ENCODE peak calls at places on chromosomes 4 and X, in ten cellular contexts. R, A, C, X, H, G, D, S, J and U are unnamed samples.

GRCh38 chr4:136931771-136932170 is 600.5 kb downstream of the PCDH18 start:
- DNase-seq in H (no peak), X (no peak), R (no peak), J (no peak), D (no peak), S (no peak), G (no peak), C (no peak), A (no peak), U (no peak)

GRCh38 chrX:138519296-138519695 is 192.2 kb downstream of the FGF13 start:
- DNase-seq in D (no peak), G (no peak), R (no peak), J (no peak), H (no peak), S (no peak), C (no peak), A (no peak), X (peak), U (no peak)

GRCh38 chrX:153878969-153879653 is 6.9 kb downstream of the L1CAM start:
- DNase-seq in G (no peak), C (no peak), H (no peak), R (no peak), D (no peak), S (no peak), X (no peak), A (no peak), J (peak), U (no peak)

GRCh38 chr4:163866728-163867313 is 372.3 kb downstream of the TMA16 start:
- DNase-seq in S (no peak), D (no peak), H (no peak), C (no peak), J (no peak), R (peak), X (peak), G (no peak), A (peak), U (peak)

GRCh38 chr4:10736895-10737294 is 52.3 kb upstream of the CLNK start:
- DNase-seq in S (no peak), X (no peak), D (no peak), R (no peak), A (no peak), J (no peak), C (no peak), G (no peak), H (no peak), U (no peak)

GRCh38 chr4:38072578-38072977 is 112.4 kb downstream of the PTTG2 start:
- DNase-seq in S (no peak), D (no peak), C (no peak), H (no peak), X (no peak), A (no peak), J (no peak), G (no peak), R (no peak), U (no peak)

GRCh38 chr4:84482564-84483563 is 16.2 kb downstream of the NKX6-1 start:
- DNase-seq in C (peak), A (no peak), D (no peak), S (no peak), X (no peak), H (no peak), J (no peak), R (no peak), G (peak), U (no peak)

GRCh38 chr4:187075514-187075913 is 351.9 kb upstream of the FAT1 start:
- DNase-seq in H (no peak), X (no peak), A (no peak), R (no peak), G (no peak), D (no peak), S (no peak), J (no peak), C (no peak), U (no peak)

GRCh38 chrX:53126377-53126776 is 32.4 kb downstream of the KANTR start:
- DNase-seq in D (no peak), R (no peak), J (no peak), X (no peak), S (no peak), C (no peak), G (no peak), A (no peak), H (no peak), U (no peak)

GRCh38 chr4:89245459-89245858 is 62.1 kb downstream of the GPRIN3 start:
- DNase-seq in J (no peak), D (no peak), C (no peak), H (no peak), R (no peak), A (no peak), G (no peak), X (no peak), S (no peak), U (no peak)

GRCh38 chrX:48728653-48729052 is 32.1 kb downstream of the SUV39H1 start:
- DNase-seq in J (no peak), R (no peak), H (no peak), G (no peak), S (no peak), A (no peak), X (no peak), D (no peak), C (no peak), U (no peak)

GRCh38 chrX:1178580-1179057 is 33.8 kb downstream of the CRLF2 start:
- DNase-seq in J (no peak), G (no peak), A (no peak), H (no peak), S (no peak), D (no peak), R (peak), X (no peak), C (no peak), U (peak)

GRCh38 chr4:93828332-93828829 is at the start of gene ATOH1:
- DNase-seq in C (no peak), A (peak), D (no peak), H (no peak), X (no peak), S (no peak), R (peak), G (peak), J (no peak), U (peak)

GRCh38 chr4:24163314-24163713 is 273.5 kb upstream of the PPARGC1A start:
- DNase-seq in X (no peak), J (no peak), C (no peak), S (no peak), R (no peak), G (no peak), D (no peak), H (no peak), A (no peak), U (no peak)

GRCh38 chr4:141246243-141246642 is 25.5 kb downstream of the ZNF330 start:
- DNase-seq in H (no peak), C (no peak), J (no peak), A (peak), S (no peak), X (peak), R (no peak), D (no peak), G (no peak), U (no peak)

GRCh38 chrX:149638860-149639259 is 7.3 kb upstream of the TMEM185A start:
- DNase-seq in C (no peak), D (no peak), S (no peak), H (no peak), A (no peak), J (no peak), G (no peak), R (peak), X (peak), U (peak)

GRCh38 chr4:184189966-184190365 is 27.7 kb downstream of the ENPP6 start:
- DNase-seq in S (no peak), J (no peak), C (no peak), D (no peak), X (no peak), R (no peak), H (no peak), G (no peak), A (no peak), U (no peak)

GRCh38 chr4:47686294-47686872 is 151.5 kb downstream of the CORIN start:
- DNase-seq in S (no peak), D (peak), X (peak), C (peak), H (peak), G (peak), J (peak), R (no peak), A (peak), U (peak)

GRCh38 chr4:83631066-83631465 is 95.2 kb downstream of the GPAT3 start:
- DNase-seq in S (no peak), J (no peak), D (no peak), R (no peak), X (peak), G (no peak), A (no peak), H (no peak), C (no peak), U (no peak)

GRCh38 chr4:168308912-168309311 is 9.6 kb downstream of the DDX60 start:
- DNase-seq in R (no peak), C (no peak), J (no peak), D (no peak), G (no peak), H (no peak), X (no peak), S (no peak), A (no peak), U (no peak)

GRCh38 chr4:114688063-114688462 is 89.5 kb downstream of the UGT8 start:
- DNase-seq in C (no peak), H (no peak), R (no peak), J (no peak), X (no peak), A (no peak), G (no peak), D (no peak), S (no peak), U (no peak)

GRCh38 chrX:103791233-103791632 is 14.6 kb downstream of the PLP1 start:
- DNase-seq in H (no peak), S (no peak), D (no peak), G (no peak), A (no peak), X (no peak), C (no peak), R (no peak), J (no peak), U (no peak)

GRCh38 chr4:86256086-86256485 is 103.8 kb downstream of the MAPK10 start:
- DNase-seq in H (no peak), G (no peak), D (no peak), A (no peak), C (no peak), S (no peak), X (no peak), J (no peak), R (no peak), U (no peak)

GRCh38 chr4:158051401-158052235 is 121.2 kb downstream of the GASK1B start:
- DNase-seq in H (no peak), R (no peak), A (peak), D (no peak), C (peak), G (peak), J (no peak), S (no peak), X (peak), U (peak)

GRCh38 chr4:142044271-142044670 is 407.9 kb downstream of the IL15 start:
- DNase-seq in H (no peak), C (no peak), G (no peak), X (no peak), R (no peak), D (no peak), A (peak), J (no peak), S (no peak), U (no peak)